ENCODE peak calls at places on chromosomes 7 and 10, in nine cellular contexts. I is EL; Z is stimulated activated naive CD4-positive, alpha-beta T cell treated with Interleukin-2 at 50 U/mL for 16 hours; T is activated CD8-positive, alpha-beta memory T cell treated with anti-CD3 and anti-CD28 coated beads, Interleukin-2, amount 50 U/mL, for 4 hours; D is ELR; H is amniotic stem cell; L is NCI-H2081; K is right lobe of liver; Y is Ammon's horn. B is an unnamed sample.

GRCh38 chr10:126476256-126476655 is 88.0 kb upstream of the ADAM12 start:
- DNase-seq in I (no peak), Z (no peak), T (no peak), D (no peak), H (no peak), L (no peak), K (no peak), Y (no peak), B (no peak)

GRCh38 chr10:47101807-47102206 is 190.6 kb downstream of the PTPN20 start:
- DNase-seq in I (no peak), Z (no peak), T (no peak), D (no peak), H (no peak), L (no peak), K (no peak), Y (no peak), B (no peak)

GRCh38 chr10:71266147-71266917 is 52.7 kb upstream of the SLC29A3 start:
- DNase-seq in I (peak; percentile 47), Z (no peak), T (no peak), D (no peak), H (no peak), L (peak; percentile 57), K (peak; percentile 78), Y (no peak), B (peak; percentile 25)

GRCh38 chr7:2525931-2526630 is 6.5 kb downstream of the LFNG start:
- DNase-seq in I (no peak), Z (no peak), T (no peak), D (no peak), H (no peak), L (peak; percentile 91), K (peak; percentile 56), Y (no peak), B (no peak)

GRCh38 chr7:107090452-107090851 is 45.9 kb downstream of the PRKAR2B start:
- DNase-seq in I (no peak), Z (no peak), T (no peak), D (no peak), H (no peak), L (peak; percentile 44), K (no peak), Y (no peak), B (no peak)

GRCh38 chr10:5291501-5292195 is 73.1 kb upstream of the UCN3 start:
- DNase-seq in I (peak; percentile 88), Z (peak; percentile 42), T (peak; percentile 34), D (peak; percentile 95), H (peak; percentile 9), L (peak; percentile 7), K (no peak), Y (no peak), B (no peak)

GRCh38 chr10:32187686-32188085 is 131.5 kb upstream of the KIF5B start:
- DNase-seq in I (no peak), Z (no peak), T (no peak), D (no peak), H (no peak), L (no peak), K (no peak), Y (no peak), B (no peak)

GRCh38 chr7:73718438-73718881 is 1.0 kb downstream of the STX1A start:
- DNase-seq in I (no peak), Z (peak; percentile 20), T (peak; percentile 59), D (no peak), H (no peak), L (no peak), K (no peak), Y (no peak), B (no peak)

GRCh38 chr7:83248000-83248399 is 85.3 kb upstream of the PCLO start:
- DNase-seq in I (no peak), Z (no peak), T (no peak), D (no peak), H (no peak), L (no peak), K (no peak), Y (no peak), B (no peak)

GRCh38 chr10:43680035-43680434 is 31.4 kb upstream of the ZNF32 start:
- DNase-seq in I (peak; percentile 58), Z (no peak), T (no peak), D (peak; percentile 57), H (no peak), L (no peak), K (no peak), Y (no peak), B (no peak)

GRCh38 chr7:73431041-73431835 is 2.3 kb upstream of the FZD9 start:
- DNase-seq in I (no peak), Z (no peak), T (no peak), D (no peak), H (no peak), L (no peak), K (no peak), Y (no peak), B (no peak)

GRCh38 chr7:134545918-134546317 is 3.0 kb upstream of the AKR1B15 start:
- DNase-seq in I (no peak), Z (no peak), T (no peak), D (no peak), H (no peak), L (no peak), K (no peak), Y (no peak), B (no peak)

GRCh38 chr7:142301923-142302550 is 44.2 kb upstream of the PRSS58 start:
- DNase-seq in I (peak; percentile 8), Z (no peak), T (no peak), D (peak; percentile 25), H (no peak), L (no peak), K (no peak), Y (no peak), B (no peak)

GRCh38 chr10:17432738-17433137 is 21.7 kb downstream of the ST8SIA6 start:
- DNase-seq in I (no peak), Z (no peak), T (no peak), D (peak; percentile 19), H (no peak), L (no peak), K (no peak), Y (no peak), B (no peak)

GRCh38 chr10:69073025-69073424 is 14.9 kb upstream of the SRGN start:
- DNase-seq in I (no peak), Z (no peak), T (no peak), D (no peak), H (no peak), L (no peak), K (no peak), Y (no peak), B (no peak)

GRCh38 chr7:41010967-41011366 is 691.9 kb downstream of the INHBA start:
- DNase-seq in I (peak; percentile 25), Z (no peak), T (no peak), D (peak; percentile 22), H (no peak), L (no peak), K (no peak), Y (no peak), B (no peak)

GRCh38 chr10:30586828-30587227 is 42.7 kb downstream of the LYZL2 start:
- DNase-seq in I (no peak), Z (no peak), T (no peak), D (no peak), H (no peak), L (no peak), K (no peak), Y (no peak), B (no peak)

GRCh38 chr10:30368065-30368718 is 19.1 kb upstream of the MTPAP start:
- DNase-seq in I (no peak), Z (no peak), T (no peak), D (no peak), H (no peak), L (no peak), K (no peak), Y (peak; percentile 38), B (no peak)

B was measured in NCI-H2029.